ENCODE peak calls at places on chromosomes 12 and 14, in seven cellular contexts. D is endothelial cell of umbilical vein, T is Caco-2, C is activated B cell treated with CpG ODN at 0.5 μM for 24 hours, V is esophagus squamous epithelium, M is fibroblast of mammary gland, F is progenitor cell of endocrine pancreas. P is an unnamed sample.

GRCh38 chr12:701896-702539 is 38.8 kb upstream of the NINJ2 start:
- DNase-seq in D (peak), T (no peak), C (no peak), V (no peak), M (no peak), F (no peak), P (no peak)

GRCh38 chr14:32939254-32940065 is 781 bp downstream of the NPAS3 start:
- DNase-seq in V (no peak), C (peak), F (peak), T (peak), M (peak), D (peak), P (peak)

GRCh38 chr12:120539303-120539702 is 5.1 kb downstream of the RNF10 start:
- DNase-seq in V (no peak), F (no peak), C (no peak), T (no peak), D (peak), M (peak), P (no peak)

GRCh38 chr12:109988903-109989302 is 7.3 kb downstream of the GIT2 start:
- DNase-seq in F (no peak), D (peak), C (no peak), V (no peak), M (no peak), T (no peak), P (no peak)

GRCh38 chr12:122024132-122024785 is 2.6 kb downstream of the BCL7A start:
- DNase-seq in D (no peak), C (no peak), V (no peak), F (no peak), T (no peak), M (no peak), P (no peak)

GRCh38 chr14:68377459-68377858 is 415.4 kb downstream of the ZFP36L1 start:
- DNase-seq in V (no peak), T (no peak), C (no peak), F (no peak), M (peak), D (peak), P (no peak)

GRCh38 chr12:56080556-56081138 is 682 bp downstream of the ERBB3 start:
- DNase-seq in M (no peak), C (no peak), T (peak), D (no peak), V (no peak), F (peak), P (no peak)

GRCh38 chr14:35369701-35370191 is 34.8 kb downstream of the NFKBIA start:
- DNase-seq in C (no peak), D (no peak), V (no peak), F (no peak), T (no peak), M (peak), P (no peak)

GRCh38 chr14:102086972-102087761 is at the start of gene HSP90AA1:
- DNase-seq in D (peak), T (peak), M (peak), C (peak), V (peak), F (peak), P (peak)

GRCh38 chr12:89060133-89060532 is 292.2 kb downstream of the DUSP6 start:
- DNase-seq in T (peak), D (no peak), V (no peak), M (peak), C (no peak), F (no peak), P (no peak)

GRCh38 chr14:60647081-60647836 is 2.0 kb downstream of the SIX1 start:
- DNase-seq in C (no peak), D (peak), V (no peak), M (peak), T (peak), F (no peak), P (no peak)

GRCh38 chr14:71529855-71530254 is 402.4 kb upstream of the RGS6 start:
- DNase-seq in C (no peak), V (no peak), M (peak), T (no peak), D (no peak), F (no peak), P (no peak)

GRCh38 chr12:116116650-116117424 is 160.7 kb downstream of the MED13L start:
- DNase-seq in M (no peak), T (no peak), F (no peak), V (no peak), D (no peak), C (no peak), P (no peak)

GRCh38 chr12:118126119-118126757 is 9.7 kb upstream of the PEBP1 start:
- DNase-seq in D (no peak), C (no peak), M (no peak), V (no peak), T (no peak), F (no peak), P (no peak)

GRCh38 chr14:71754422-71755095 is 177.7 kb upstream of the RGS6 start:
- DNase-seq in F (no peak), D (no peak), V (no peak), T (no peak), M (no peak), C (no peak), P (no peak)

GRCh38 chr14:32438511-32438910 is 109.4 kb downstream of the AKAP6 start:
- DNase-seq in C (no peak), M (no peak), T (no peak), F (no peak), V (no peak), D (no peak), P (no peak)

GRCh38 chr12:47802312-47802711 is 17.4 kb downstream of the HDAC7 start:
- DNase-seq in D (no peak), C (no peak), V (no peak), M (no peak), T (no peak), F (no peak), P (no peak)

GRCh38 chr12:13377698-13378097 is 181.2 kb downstream of the EMP1 start:
- DNase-seq in M (no peak), D (no peak), T (no peak), C (no peak), V (no peak), F (no peak), P (no peak)

GRCh38 chr12:89450922-89451321 is 73.7 kb downstream of the GALNT4 start:
- DNase-seq in V (no peak), T (peak), C (no peak), D (peak), M (no peak), F (no peak), P (no peak)

GRCh38 chr12:93572712-93573551 is 457 bp downstream of the SOCS2 start:
- DNase-seq in F (peak), M (no peak), C (peak), V (no peak), T (peak), D (peak), P (peak)

GRCh38 chr12:92294676-92295440 is 149.2 kb upstream of the BTG1 start:
- DNase-seq in F (no peak), D (no peak), T (no peak), V (no peak), C (no peak), M (no peak), P (no peak)

GRCh38 chr12:24728366-24728765 is 220.5 kb downstream of the BCAT1 start:
- DNase-seq in V (no peak), M (peak), D (peak), T (peak), F (no peak), C (no peak), P (no peak)

GRCh38 chr12:123867141-123867540 is 105.0 kb downstream of the DNAH10 start:
- DNase-seq in M (no peak), V (no peak), D (no peak), C (no peak), T (peak), F (no peak), P (no peak)

GRCh38 chr12:84619053-84619452 is 293.5 kb downstream of the SLC6A15 start:
- DNase-seq in C (no peak), F (no peak), D (no peak), T (no peak), V (no peak), M (peak), P (no peak)

GRCh38 chr12:27967551-27968054 is 4.9 kb downstream of the PTHLH start:
- DNase-seq in M (peak), V (no peak), T (no peak), C (no peak), D (no peak), F (no peak), P (no peak)

GRCh38 chr14:104527857-104528459 is 51.6 kb upstream of the C14orf180 start:
- DNase-seq in T (no peak), F (no peak), V (no peak), D (no peak), M (no peak), C (no peak), P (no peak)

GRCh38 chr14:54902143-54902520 is 494 bp downstream of the GCH1 start:
- DNase-seq in D (no peak), V (peak), C (peak), T (peak), F (peak), M (peak), P (peak)

GRCh38 chr12:92593734-92594402 is 108.9 kb upstream of the PLEKHG7 start:
- DNase-seq in M (peak), T (no peak), V (no peak), C (peak), F (no peak), D (peak), P (no peak)

GRCh38 chr12:68835333-68835908 is 27.4 kb downstream of the MDM2 start:
- DNase-seq in M (no peak), T (no peak), C (no peak), F (no peak), V (no peak), D (no peak), P (no peak)

GRCh38 chr14:69208665-69209064 is 17.4 kb downstream of the EXD2 start:
- DNase-seq in C (no peak), F (no peak), V (no peak), D (no peak), T (no peak), M (no peak), P (no peak)

GRCh38 chr14:69720912-69721311 is 46.0 kb upstream of the SRSF5 start:
- DNase-seq in D (no peak), F (no peak), T (no peak), C (no peak), V (no peak), M (no peak), P (no peak)

GRCh38 chr14:76500011-76500410 is 124.1 kb downstream of the ESRRB start:
- DNase-seq in V (no peak), T (no peak), F (no peak), D (no peak), C (no peak), M (peak), P (no peak)

GRCh38 chr12:13094349-13094748 is 9.1 kb downstream of the GSG1 start:
- DNase-seq in V (no peak), F (no peak), D (peak), C (no peak), M (peak), T (no peak), P (no peak)

GRCh38 chr12:69468237-69469026 is 1.8 kb upstream of the FRS2 start:
- DNase-seq in D (no peak), C (no peak), M (peak), F (no peak), V (no peak), T (no peak), P (no peak)

GRCh38 chr12:87656311-87656710 is 372.9 kb downstream of the C12orf50 start:
- DNase-seq in C (no peak), D (no peak), M (no peak), T (no peak), F (no peak), V (no peak), P (no peak)

GRCh38 chr12:122951406-122951805 is 14.9 kb downstream of the ABCB9 start:
- DNase-seq in T (peak), V (no peak), M (peak), C (no peak), D (peak), F (no peak), P (no peak)

DNA sequence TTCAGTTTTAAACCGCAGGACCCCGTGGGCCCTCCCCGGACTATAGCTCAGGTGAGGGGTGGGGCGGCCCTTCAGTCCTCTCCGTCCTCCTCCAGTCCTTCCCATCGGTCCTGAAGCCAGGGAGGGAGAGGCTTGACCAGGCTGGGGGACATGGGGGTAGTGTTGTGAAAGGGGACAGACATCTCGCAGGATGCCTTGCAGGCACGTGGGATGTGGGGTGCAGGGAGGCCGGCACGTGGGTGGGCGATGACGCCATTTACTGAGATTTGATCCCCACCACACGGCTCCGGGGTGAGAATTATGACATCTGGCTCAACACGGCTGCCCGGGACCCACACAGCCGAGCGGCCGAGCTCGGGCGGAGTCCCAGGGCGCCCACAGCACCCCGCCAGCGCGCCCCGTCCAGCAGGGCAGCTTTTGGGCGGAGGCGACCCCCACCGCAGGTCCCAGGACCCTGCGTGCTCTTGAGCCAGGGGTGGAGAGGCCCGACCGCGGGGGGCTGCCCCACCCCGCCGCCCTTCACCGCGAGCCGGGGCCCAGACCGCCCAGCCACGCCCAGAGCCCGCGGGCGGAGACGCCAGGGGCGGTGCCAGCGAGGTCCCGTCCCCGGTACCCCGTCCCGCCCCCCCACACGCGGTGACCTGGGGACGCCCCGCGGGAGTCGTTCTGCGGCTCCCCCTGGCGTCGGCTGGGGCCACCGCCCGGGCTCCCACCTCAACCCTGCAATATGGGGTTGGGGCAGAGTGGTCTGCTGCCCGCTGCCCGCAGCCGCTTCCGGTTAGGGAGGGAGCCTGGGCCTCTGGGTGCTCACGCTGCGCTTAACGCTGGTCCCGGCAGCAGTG is 3.3 kb upstream of the EXOC3L4 start:
- DNase-seq in C (peak), V (no peak), D (no peak), T (peak), F (peak), M (peak), P (no peak)
- TF ChIP-seq CTCF in C (peak), V (peak), D (peak), T (peak), F (peak), M (no peak), P (no peak)

GRCh38 chr12:5884285-5884684 is 60.8 kb downstream of the ANO2 start:
- DNase-seq in V (no peak), M (no peak), F (no peak), D (no peak), T (no peak), C (no peak), P (no peak)
- TF ChIP-seq CTCF in V (no peak), M (no peak), F (no peak), D (no peak), T (no peak), C (no peak), P (no peak)

DNA sequence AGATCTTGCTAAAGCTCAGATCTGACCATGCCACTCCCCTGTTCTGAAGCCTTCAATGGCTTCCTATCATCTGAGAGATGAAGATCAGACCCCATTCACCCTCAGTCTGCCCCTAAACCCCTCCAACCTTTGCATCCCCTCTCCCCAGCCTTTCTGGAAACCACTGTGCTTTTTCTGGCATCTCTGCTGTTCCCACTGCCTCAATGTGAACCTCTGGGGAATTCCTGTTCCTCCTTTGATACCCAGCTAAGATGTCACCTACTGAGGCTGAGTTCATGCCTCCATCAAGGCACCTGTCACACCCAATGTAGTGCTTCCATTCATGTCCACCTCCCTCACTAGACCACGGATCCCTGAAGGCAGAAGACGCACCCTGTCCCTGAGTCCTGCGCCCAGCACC is 19.3 kb downstream of the CYP46A1 start:
- DNase-seq in V (no peak), M (no peak), D (no peak), C (no peak), T (no peak), F (no peak), P (peak)
- TF ChIP-seq CTCF in V (no peak), M (no peak), D (no peak), C (no peak), T (no peak), F (no peak), P (no peak)

GRCh38 chr14:96264200-96264553 is 8.2 kb downstream of the BDKRB1 start:
- DNase-seq in F (no peak), V (no peak), T (no peak), C (no peak), D (no peak), M (no peak), P (no peak)
- TF ChIP-seq CTCF in F (no peak), V (no peak), T (no peak), C (no peak), D (no peak), M (no peak), P (no peak)

GRCh38 chr12:46292754-46293402 is 24.0 kb upstream of the SLC38A1 start:
- DNase-seq in D (no peak), F (no peak), V (no peak), C (no peak), M (peak), T (no peak), P (no peak)
- TF ChIP-seq CTCF in D (peak), F (no peak), V (no peak), C (no peak), M (peak), T (no peak), P (no peak)

GRCh38 chr12:34207858-34208257 is 185.6 kb downstream of the ALG10 start:
- DNase-seq in M (no peak), D (no peak), C (no peak), F (no peak), T (no peak), V (no peak), P (no peak)
- TF ChIP-seq CTCF in M (no peak), D (no peak), C (no peak), F (no peak), T (no peak), V (no peak), P (no peak)

GRCh38 chr12:45281994-45282393 is 66.1 kb downstream of the ANO6 start:
- DNase-seq in M (no peak), V (no peak), C (no peak), T (no peak), D (no peak), F (no peak), P (no peak)

GRCh38 chr12:45286621-45287020 is 70.7 kb downstream of the ANO6 start:
- DNase-seq in V (no peak), C (no peak), F (no peak), T (no peak), M (no peak), D (no peak), P (no peak)

GRCh38 chr12:45285717-45286116 is 69.8 kb downstream of the ANO6 start:
- DNase-seq in C (no peak), D (no peak), F (no peak), V (no peak), M (no peak), T (no peak), P (no peak)

GRCh38 chr12:45282411-45282810 is 66.5 kb downstream of the ANO6 start:
- DNase-seq in C (no peak), V (no peak), D (no peak), T (no peak), F (no peak), M (no peak), P (no peak)

DNA sequence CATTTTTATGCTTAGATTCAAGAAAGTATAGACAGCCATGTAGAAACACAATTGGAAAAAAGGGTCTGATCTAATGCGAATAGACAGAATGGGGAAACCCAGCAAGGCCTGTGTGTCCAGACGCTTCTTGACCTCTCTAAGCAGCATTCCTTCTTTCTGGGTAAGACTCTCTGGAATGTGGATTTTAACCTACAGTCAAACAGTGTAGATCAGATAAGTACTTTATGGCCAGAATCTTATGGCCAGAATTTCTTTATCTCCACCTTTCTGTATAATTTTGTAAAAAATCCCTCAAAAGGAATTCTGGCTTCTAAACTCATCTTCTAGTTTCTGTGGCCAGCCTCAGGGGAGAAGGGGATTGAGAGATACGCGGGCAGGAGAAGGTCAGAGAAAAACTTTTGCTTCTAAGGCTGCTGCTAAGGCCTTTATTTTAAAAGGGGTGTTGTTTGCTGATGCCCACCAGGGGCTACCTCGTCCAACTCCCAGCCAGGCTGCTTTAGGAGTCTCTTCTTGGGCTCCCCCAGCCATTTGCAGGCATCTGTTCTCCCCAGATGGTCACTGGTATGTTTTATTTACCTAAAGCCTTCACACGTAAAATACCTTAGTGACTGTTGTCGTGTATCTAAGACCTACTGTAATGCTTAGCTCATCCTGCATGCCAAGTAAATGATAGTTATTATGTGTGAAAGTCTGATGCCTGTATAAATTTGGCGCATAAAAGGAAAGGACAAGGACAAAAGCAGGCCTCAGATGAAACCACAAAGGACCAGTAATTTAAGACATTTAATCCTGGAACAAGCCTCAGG is 68.4 kb downstream of the ANO6 start:
- DNase-seq in C (no peak), V (no peak), D (peak), T (peak), M (peak), F (no peak), P (no peak)
- TF ChIP-seq CTCF in C (no peak), V (no peak), D (peak), T (peak), M (no peak), F (peak), P (no peak)

DNA sequence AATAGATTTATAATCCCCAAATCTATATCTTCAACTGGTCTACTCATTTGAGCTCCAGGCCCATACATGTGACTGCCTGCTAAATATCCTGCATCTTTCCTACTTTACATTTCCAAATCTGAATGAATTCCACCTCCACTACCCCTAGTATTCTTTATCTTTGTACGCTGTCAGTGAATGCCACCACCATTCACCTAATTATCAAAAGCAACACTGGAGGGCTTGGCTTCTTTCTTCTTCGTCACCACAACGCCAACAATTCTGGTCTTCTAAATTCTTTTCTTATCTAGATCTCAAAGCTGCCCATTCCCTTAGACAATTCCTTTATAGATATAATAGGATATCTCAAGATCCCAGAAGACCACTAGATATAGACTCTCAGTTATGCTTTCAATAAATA is 47.1 kb upstream of the ADAMTS20 start:
- DNase-seq in C (no peak), M (no peak), T (no peak), D (no peak), F (no peak), V (no peak), P (no peak)
- TF ChIP-seq CTCF in C (no peak), M (no peak), T (no peak), D (no peak), F (no peak), V (no peak), P (no peak)

P was measured in mesothelial cell of epicardium.